ENCODE peak calls at places on chromosomes 16 and 17, in five cellular contexts. M is tibial nerve, B is NB4, U is A549, I is IMR-90. C is an unnamed sample.

GRCh38 chr17:44921122-44921882 is 6.0 kb upstream of the GFAP start:
- DNase-seq in M (no peak), B (no peak), U (no peak), I (no peak), C (peak)

GRCh38 chr16:8740775-8741355 is 56.6 kb downstream of the TMEM186 start:
- DNase-seq in M (no peak), B (no peak), U (no peak), I (no peak), C (no peak)

GRCh38 chr17:36827056-36827455 is 110.2 kb upstream of the LHX1 start:
- DNase-seq in M (no peak), B (no peak), U (no peak), I (no peak), C (no peak)

GRCh38 chr17:3556905-3557767 is 476 bp downstream of the TRPV3 start:
- DNase-seq in M (no peak), B (no peak), U (no peak), I (no peak), C (no peak)

GRCh38 chr16:59170065-59170712 is 436.1 kb upstream of the GOT2 start:
- DNase-seq in M (no peak), B (no peak), U (no peak), I (no peak), C (no peak)

GRCh38 chr16:55968221-55968620 is 93.0 kb upstream of the CES5A start:
- DNase-seq in M (no peak), B (no peak), U (no peak), I (no peak), C (no peak)

GRCh38 chr17:5772720-5773119 is 188.4 kb upstream of the NLRP1 start:
- DNase-seq in M (no peak), B (no peak), U (no peak), I (peak), C (no peak)

GRCh38 chr16:31016018-31016417 is 5.6 kb upstream of the STX1B start:
- DNase-seq in M (no peak), B (no peak), U (peak), I (no peak), C (no peak)

GRCh38 chr17:34424814-34425490 is 61.9 kb upstream of the CCL1 start:
- DNase-seq in M (no peak), B (no peak), U (no peak), I (no peak), C (no peak)

GRCh38 chr16:24150282-24150681 is 105.9 kb upstream of the CACNG3 start:
- DNase-seq in M (no peak), B (peak), U (no peak), I (no peak), C (no peak)

GRCh38 chr17:76530826-76531500 is 6.5 kb downstream of the CYGB start:
- DNase-seq in M (no peak), B (no peak), U (no peak), I (no peak), C (no peak)

GRCh38 chr16:47848481-47849109 is 307.2 kb downstream of the ABCC12 start:
- DNase-seq in M (no peak), B (no peak), U (no peak), I (peak), C (no peak)

GRCh38 chr16:84966150-84966447 is 45.2 kb downstream of the ZDHHC7 start:
- DNase-seq in M (no peak), B (no peak), U (no peak), I (no peak), C (no peak)

GRCh38 chr17:70173646-70174045 is 4.3 kb downstream of the KCNJ2 start:
- DNase-seq in M (no peak), B (no peak), U (no peak), I (no peak), C (no peak)

GRCh38 chr17:63181856-63182255 is 215.8 kb downstream of the TANC2 start:
- DNase-seq in M (no peak), B (no peak), U (no peak), I (no peak), C (no peak)

GRCh38 chr17:49703557-49704277 is 4.0 kb downstream of the SLC35B1 start:
- DNase-seq in M (no peak), B (peak), U (peak), I (peak), C (no peak)

GRCh38 chr16:70764632-70765031 is 36.3 kb downstream of the VAC14 start:
- DNase-seq in M (no peak), B (no peak), U (no peak), I (no peak), C (no peak)

GRCh38 chr17:77815127-77815905 is 143.2 kb upstream of the TNRC6C start:
- DNase-seq in M (no peak), B (no peak), U (no peak), I (no peak), C (no peak)

GRCh38 chr17:74749262-74750038 is 1.0 kb downstream of the NHERF1 start:
- DNase-seq in M (no peak), B (peak), U (no peak), I (no peak), C (no peak)

GRCh38 chr17:54950116-54950515 is 18.3 kb downstream of the COX11 start:
- DNase-seq in M (no peak), B (no peak), U (no peak), I (no peak), C (no peak)

GRCh38 chr16:70638814-70639792 is 7.3 kb upstream of the IL34 start:
- DNase-seq in M (no peak), B (no peak), U (no peak), I (peak), C (no peak)

DNA sequence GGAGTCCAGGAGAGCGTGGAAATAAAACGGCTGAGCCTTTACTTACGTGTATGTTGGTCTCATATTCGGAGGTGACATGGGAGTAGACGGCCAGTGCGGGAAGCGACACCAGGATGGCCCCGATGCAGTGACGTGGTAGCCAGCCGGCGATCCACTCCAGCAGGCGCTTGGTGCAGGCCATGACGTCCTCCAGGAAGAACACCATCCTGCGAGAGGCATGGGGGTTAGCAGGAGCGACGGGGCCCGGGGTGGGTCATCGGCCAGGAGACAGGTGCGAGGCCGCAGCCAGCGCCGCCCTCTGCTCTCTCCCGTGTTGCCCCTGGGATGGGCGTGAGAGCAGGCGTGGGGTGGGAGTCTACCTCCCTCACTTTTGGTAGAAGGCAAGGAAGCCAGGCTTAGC is 98.6 kb upstream of the CREBBP start:
- DNase-seq in M (no peak), B (no peak), U (no peak), I (no peak), C (no peak)
- H3K4me3 ChIP-seq in M (no peak), B (no peak), U (no peak), I (no peak), C (no peak)

GRCh38 chr16:684067-684794 is at the start of gene JMJD8:
- DNase-seq in M (peak), B (peak), U (peak), I (peak), C (peak)
- TF ChIP-seq POLR2A in M (peak), B (peak), U (peak), I (no peak), C (no peak)

DNA sequence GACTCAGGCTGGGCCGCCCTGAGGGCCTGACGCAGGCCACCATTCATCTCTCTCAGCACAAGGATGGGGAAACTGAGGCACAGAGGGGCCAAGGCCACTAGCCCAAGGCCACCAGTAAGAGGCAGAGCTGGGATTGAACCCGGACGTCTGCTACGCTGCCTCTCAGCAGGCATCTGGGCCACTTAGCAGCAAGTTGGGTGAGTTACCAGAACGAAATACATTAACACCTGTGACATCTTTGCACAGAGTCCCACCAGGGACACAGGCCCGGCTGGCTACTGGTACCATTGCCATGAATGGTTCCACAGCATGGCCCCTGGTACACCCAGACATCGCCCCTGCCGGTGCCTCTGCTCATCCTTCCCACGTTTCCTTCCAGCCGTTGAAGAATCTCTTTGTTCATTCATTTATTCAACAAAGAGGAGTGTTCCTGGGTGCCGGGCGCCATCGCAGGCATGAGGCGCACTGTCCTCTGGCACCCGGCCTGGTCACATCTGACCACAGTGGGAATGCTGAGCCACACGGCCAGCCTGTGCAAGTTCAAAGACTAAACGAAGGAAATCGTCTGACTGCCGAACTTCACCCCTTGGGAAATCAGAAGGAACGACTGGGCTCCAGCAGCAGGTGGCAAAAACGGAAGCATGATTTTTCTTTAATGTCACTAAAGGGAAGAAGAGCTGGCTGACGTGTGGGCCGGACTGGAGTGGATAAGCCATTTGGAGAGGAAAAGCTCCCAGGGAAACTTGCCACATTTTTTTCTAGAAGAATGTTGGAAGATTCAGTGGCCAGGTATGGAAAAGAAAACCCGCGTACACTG is 7.3 kb upstream of the ZNF469 start:
- DNase-seq in M (no peak), B (no peak), U (no peak), I (no peak), C (no peak)
- H3K4me3 ChIP-seq in M (no peak), B (no peak), U (no peak), I (no peak), C (no peak)

DNA sequence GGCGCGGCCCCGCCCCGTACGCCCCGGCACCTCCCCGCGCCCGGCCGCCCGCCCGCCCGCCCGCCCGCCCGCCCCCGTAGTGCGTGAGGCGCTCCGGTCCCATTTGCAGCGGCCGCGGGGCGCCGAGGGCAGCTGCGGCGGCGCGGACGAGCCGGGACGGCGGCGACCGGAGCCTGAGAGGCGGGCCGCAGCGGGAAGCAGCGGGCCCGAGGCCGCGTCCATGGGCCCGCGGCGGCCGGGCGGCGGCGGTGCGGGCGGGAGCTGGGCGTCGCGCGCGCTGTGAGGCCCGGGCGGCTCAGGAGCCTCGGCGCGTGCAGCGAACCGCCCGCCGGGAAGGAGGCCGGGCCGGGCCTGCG is at the start of gene MPRIP:
- DNase-seq in M (no peak), B (no peak), U (no peak), I (no peak), C (no peak)
- TF ChIP-seq POLR2A in M (no peak), B (no peak), U (peak), I (no peak), C (no peak)

GRCh38 chr17:40068129-40068581 is 5.4 kb downstream of the THRA start:
- DNase-seq in M (peak), B (peak), U (no peak), I (no peak), C (no peak)
- H3K4me3 ChIP-seq in M (peak), B (no peak), U (peak), I (no peak), C (peak)

C was measured in suprapubic skin.